ENCODE peak calls at places on chromosomes 2 and 18, in six cellular contexts. H is mesenchymal stem cell, X is mesendoderm, Y is H9, W is H1, U is IMR-90. Q is an unnamed sample.

GRCh38 chr2:237254911-237255578 is 158.9 kb downstream of the COL6A3 start:
- DNase-seq in W (no peak), X (no peak), U (peak; percentile 92), H (peak; percentile 81), Y (no peak), Q (no peak)

GRCh38 chr2:127563458-127564428 is 28.3 kb downstream of the MYO7B start:
- DNase-seq in W (no peak), H (no peak), Y (no peak), U (no peak), X (no peak), Q (no peak)

GRCh38 chr18:49016648-49017539 is 66.1 kb upstream of the SMAD7 start:
- DNase-seq in H (peak; percentile 90), Y (peak; percentile 76), U (peak; percentile 83), X (peak; percentile 97), W (peak; percentile 67), Q (peak; percentile 40)

GRCh38 chr2:3631851-3632659 is 25.9 kb upstream of the ALLC start:
- DNase-seq in Y (peak; percentile 15), U (no peak), H (no peak), X (no peak), W (no peak), Q (no peak)

GRCh38 chr2:105864262-105864661 is 119.5 kb downstream of the NCK2 start:
- DNase-seq in Y (no peak), U (no peak), X (no peak), H (no peak), W (no peak), Q (no peak)

GRCh38 chr18:48076461-48076860 is 146.0 kb upstream of the SMAD2 start:
- DNase-seq in Y (no peak), W (no peak), U (no peak), X (no peak), H (no peak), Q (no peak)

GRCh38 chr18:22723741-22724140 is 209.4 kb upstream of the RBBP8 start:
- DNase-seq in Y (no peak), U (no peak), X (no peak), W (no peak), H (no peak), Q (no peak)

GRCh38 chr2:207796585-207797350 is 27.1 kb upstream of the FZD5 start:
- DNase-seq in U (peak; percentile 28), Y (peak; percentile 87), H (no peak), X (peak; percentile 90), W (peak; percentile 75), Q (no peak)

GRCh38 chr18:12857215-12857924 is 26.7 kb downstream of the PTPN2 start:
- DNase-seq in U (no peak), Y (no peak), W (no peak), X (no peak), H (no peak), Q (no peak)

GRCh38 chr2:136917281-136917680 is 151.9 kb downstream of the THSD7B start:
- DNase-seq in W (peak; percentile 13), Y (peak; percentile 35), H (no peak), X (peak; percentile 80), U (no peak), Q (peak; percentile 8)

GRCh38 chr2:29114841-29115609 is at the start of gene CLIP4:
- DNase-seq in W (no peak), U (peak; percentile 51), Y (no peak), X (no peak), H (peak; percentile 63), Q (no peak)

GRCh38 chr2:113156278-113157107 is 17.3 kb upstream of the PSD4 start:
- DNase-seq in H (no peak), W (no peak), Y (peak; percentile 64), U (no peak), X (peak; percentile 63), Q (no peak)

GRCh38 chr2:135245055-135245454 is 193.0 kb downstream of the RAB3GAP1 start:
- DNase-seq in X (peak; percentile 78), W (no peak), H (peak; percentile 6), Y (no peak), U (peak; percentile 73), Q (no peak)
- H2BK15ac ChIP-seq in X (no peak overlapping the region), W (no peak overlapping the region), H (no peak overlapping the region), Y (no peak overlapping the region), U (no peak overlapping the region), Q (no peak overlapping the region)

GRCh38 chr2:36301843-36302242 is 53.7 kb upstream of the CRIM1 start:
- DNase-seq in U (no peak), W (no peak), X (no peak), Y (no peak), H (no peak), Q (no peak)

GRCh38 chr2:36296798-36297197 is 58.8 kb upstream of the CRIM1 start:
- DNase-seq in X (peak; percentile 14), Y (no peak), H (no peak), W (no peak), U (no peak), Q (no peak)

GRCh38 chr2:36300697-36301096 is 54.9 kb upstream of the CRIM1 start:
- DNase-seq in Y (no peak), W (no peak), H (no peak), U (no peak), X (no peak), Q (no peak)
- H2BK15ac ChIP-seq in Y (no peak overlapping the region), W (no peak overlapping the region), H (no peak overlapping the region), U (no peak overlapping the region), X (no peak overlapping the region), Q (no peak overlapping the region)

GRCh38 chr18:2906522-2907458 is 60.0 kb downstream of the EMILIN2 start:
- DNase-seq in Y (peak; percentile 46), U (no peak), W (no peak), X (peak; percentile 47), H (peak; percentile 49), Q (no peak)
- H2BK15ac ChIP-seq in Y (no peak overlapping the region), U (no peak overlapping the region), W (no peak overlapping the region), X (no peak overlapping the region), H (peak overlapping the region; percentile 14), Q (peak overlapping the region; percentile 32)

DNA sequence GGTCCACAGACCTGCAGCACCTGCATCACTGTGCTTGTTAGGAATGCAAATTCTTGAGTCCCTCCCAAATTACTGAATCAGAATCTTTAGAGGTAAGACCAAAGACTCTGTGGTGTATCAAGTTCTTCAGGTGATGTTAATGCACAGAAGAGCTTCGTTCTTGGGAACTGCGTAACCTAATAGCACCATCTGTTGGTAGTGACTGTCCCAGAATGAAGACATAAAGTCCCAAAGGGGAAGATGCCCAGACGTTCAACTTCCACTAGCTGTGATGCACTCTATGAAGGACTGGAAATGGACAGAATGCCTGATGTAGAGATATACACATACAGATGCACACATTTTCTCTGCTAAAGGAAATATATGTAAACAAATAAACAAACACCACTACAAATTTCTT is 576.0 kb downstream of the LRP1B start:
- DNase-seq in U (peak; percentile 55), Y (peak; percentile 34), H (peak; percentile 74), X (peak; percentile 67), W (no peak), Q (peak; percentile 29)
- H2BK15ac ChIP-seq in U (no peak overlapping the region), Y (no peak overlapping the region), H (no peak overlapping the region), X (no peak overlapping the region), W (no peak overlapping the region), Q (no peak overlapping the region)

DNA sequence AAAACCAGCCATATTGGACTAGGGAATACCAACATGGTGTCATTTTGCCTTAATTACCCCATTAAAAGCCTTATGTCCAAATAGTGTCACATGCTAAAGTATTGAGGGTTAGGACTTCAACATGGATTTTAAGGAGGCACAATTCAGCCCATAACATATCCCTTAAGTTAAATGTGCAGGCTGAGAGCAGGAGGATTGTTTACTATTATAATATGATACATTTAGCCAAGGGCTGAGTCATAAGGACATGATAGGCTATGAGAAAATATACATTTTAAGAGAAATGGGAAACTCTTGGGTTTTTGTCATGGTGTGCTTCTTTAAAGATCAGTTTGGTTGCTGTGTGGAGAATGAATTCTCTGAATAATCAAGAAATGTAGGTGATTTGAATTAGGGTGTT is 136.8 kb downstream of the RDH14 start:
- DNase-seq in W (no peak), U (peak; percentile 70), Y (no peak), X (no peak), H (no peak), Q (no peak)
- H2BK15ac ChIP-seq in W (no peak overlapping the region), U (peak overlapping the region; percentile 19), Y (no peak overlapping the region), X (no peak overlapping the region), H (no peak overlapping the region), Q (no peak overlapping the region)

GRCh38 chr2:46193855-46194254 is 103.4 kb upstream of the EPAS1 start:
- DNase-seq in H (no peak), Y (no peak), X (no peak), W (no peak), U (no peak), Q (no peak)

GRCh38 chr2:46193356-46193755 is 103.9 kb upstream of the EPAS1 start:
- DNase-seq in H (no peak), Y (no peak), W (no peak), X (no peak), U (no peak), Q (no peak)

GRCh38 chr2:46196871-46197462 is 100.2 kb upstream of the EPAS1 start:
- DNase-seq in Y (no peak), X (no peak), H (no peak), U (no peak), W (no peak), Q (no peak)

GRCh38 chr2:46195819-46196218 is 101.4 kb upstream of the EPAS1 start:
- DNase-seq in H (no peak), W (no peak), U (no peak), Y (no peak), X (no peak), Q (no peak)

GRCh38 chr2:46194856-46195255 is 102.4 kb upstream of the EPAS1 start:
- DNase-seq in U (no peak), W (no peak), X (no peak), Y (no peak), H (no peak), Q (no peak)
- H2BK15ac ChIP-seq in U (no peak overlapping the region), W (no peak overlapping the region), X (no peak overlapping the region), Y (no peak overlapping the region), H (peak overlapping the region; percentile 12), Q (no peak overlapping the region)

GRCh38 chr2:979286-979928 is 28.8 kb downstream of the SNTG2 start:
- DNase-seq in X (no peak), W (no peak), U (no peak), H (no peak), Y (no peak), Q (no peak)

GRCh38 chr2:981258-981657 is 30.6 kb downstream of the SNTG2 start:
- DNase-seq in Y (no peak), U (no peak), H (no peak), X (no peak), W (no peak), Q (no peak)

GRCh38 chr2:985317-985898 is 34.8 kb downstream of the SNTG2 start:
- DNase-seq in W (no peak), X (no peak), H (no peak), U (no peak), Y (no peak), Q (no peak)

GRCh38 chr2:981759-982158 is 31.1 kb downstream of the SNTG2 start:
- DNase-seq in X (no peak), W (no peak), U (no peak), Y (no peak), H (no peak), Q (no peak)
- H2BK15ac ChIP-seq in X (no peak overlapping the region), W (no peak overlapping the region), U (no peak overlapping the region), Y (no peak overlapping the region), H (no peak overlapping the region), Q (no peak overlapping the region)

Q was measured in neuronal stem cell.